ENCODE peak calls at places on chromosome 3, in nine cellular contexts. U, F, C, X, Q, Y, O, R and H are unnamed samples.

GRCh38 chr3:78825858-78826215 is 942.0 kb downstream of the ROBO1 start:
- DNase-seq in U (no peak), F (no peak), C (no peak), X (no peak), Q (no peak), Y (no peak), O (no peak), R (no peak), H (no peak)

GRCh38 chr3:29903600-29903999 is 622.7 kb downstream of the RBMS3 start:
- DNase-seq in U (no peak), F (no peak), C (no peak), X (no peak), Q (no peak), Y (no peak), O (no peak), R (no peak), H (no peak)

GRCh38 chr3:185758912-185759311 is 65.9 kb downstream of the IGF2BP2 start:
- DNase-seq in U (no peak), F (no peak), C (no peak), X (no peak), Q (no peak), Y (no peak), O (no peak), R (no peak), H (no peak)

GRCh38 chr3:150330872-150331271 is 77.2 kb upstream of the TSC22D2 start:
- DNase-seq in U (no peak), F (no peak), C (no peak), X (no peak), Q (no peak), Y (no peak), O (no peak), R (no peak), H (no peak)

GRCh38 chr3:177905173-177905894 is 630.9 kb upstream of the KCNMB2 start:
- DNase-seq in U (no peak), F (no peak), C (no peak), X (no peak), Q (no peak), Y (peak), O (no peak), R (no peak), H (no peak)

GRCh38 chr3:187041362-187042061 is 97.8 kb downstream of the RPL39L start:
- DNase-seq in U (no peak), F (no peak), C (peak), X (no peak), Q (no peak), Y (no peak), O (no peak), R (no peak), H (no peak)

GRCh38 chr3:77795013-77795412 is 755.1 kb downstream of the ROBO2 start:
- DNase-seq in U (no peak), F (no peak), C (no peak), X (no peak), Q (no peak), Y (no peak), O (no peak), R (no peak), H (no peak)

GRCh38 chr3:193572426-193572908 is 17.8 kb upstream of the ATP13A4 start:
- DNase-seq in U (peak), F (peak), C (peak), X (peak), Q (peak), Y (no peak), O (peak), R (peak), H (peak)

GRCh38 chr3:148598619-148599018 is 99.1 kb upstream of the AGTR1 start:
- DNase-seq in U (no peak), F (no peak), C (no peak), X (no peak), Q (no peak), Y (no peak), O (no peak), R (no peak), H (no peak)

GRCh38 chr3:11059090-11059798 is 66.7 kb downstream of the SLC6A1 start:
- DNase-seq in U (no peak), F (peak), C (peak), X (peak), Q (peak), Y (peak), O (no peak), R (peak), H (peak)

GRCh38 chr3:190617185-190617584 is 103.3 kb downstream of the IL1RAP start:
- DNase-seq in U (no peak), F (no peak), C (peak), X (peak), Q (no peak), Y (no peak), O (no peak), R (no peak), H (no peak)

GRCh38 chr3:63847718-63848450 is 15.7 kb downstream of the THOC7 start:
- DNase-seq in U (no peak), F (no peak), C (no peak), X (no peak), Q (no peak), Y (no peak), O (no peak), R (no peak), H (no peak)

GRCh38 chr3:103926936-103927335 is 1439.8 kb upstream of the ALCAM start:
- DNase-seq in U (no peak), F (no peak), C (no peak), X (no peak), Q (no peak), Y (no peak), O (no peak), R (no peak), H (no peak)

GRCh38 chr3:9903238-9903624 is 583 bp downstream of the IL17RE start:
- DNase-seq in U (no peak), F (no peak), C (no peak), X (peak), Q (no peak), Y (no peak), O (no peak), R (no peak), H (no peak)

GRCh38 chr3:71323558-71323957 is 260.0 kb downstream of the FOXP1 start:
- DNase-seq in U (no peak), F (no peak), C (no peak), X (no peak), Q (no peak), Y (no peak), O (no peak), R (no peak), H (no peak)